ENCODE peak calls at places on chromosomes 13 and 19, in four cellular contexts. One of them, this sample, is unnamed.

GRCh38 chr19:46963093-46963734 is 56.4 kb upstream of the NPAS1 start:
- DNase-seq in psoas muscle: no peak
- DNase-seq in mucosa of gallbladder: no peak
- DNase-seq in PC-9: no peak
- DNase-seq in this sample: no peak

GRCh38 chr19:35249146-35249847 is 495 bp downstream of the LSR start:
- DNase-seq in psoas muscle: no peak
- DNase-seq in mucosa of gallbladder: no peak
- DNase-seq in PC-9: no peak
- DNase-seq in this sample: peak; percentile 47

GRCh38 chr13:99316657-99317244 is 9.6 kb upstream of the GPR183 start:
- DNase-seq in psoas muscle: peak; percentile 28
- DNase-seq in mucosa of gallbladder: no peak
- DNase-seq in PC-9: no peak
- DNase-seq in this sample: no peak

GRCh38 chr19:40528533-40529092 is 48.1 kb upstream of the SHKBP1 start:
- DNase-seq in psoas muscle: no peak
- DNase-seq in mucosa of gallbladder: no peak
- DNase-seq in PC-9: no peak
- DNase-seq in this sample: no peak

GRCh38 chr13:29594310-29594709 is 1.2 kb downstream of the SLC7A1 start:
- DNase-seq in psoas muscle: no peak
- DNase-seq in mucosa of gallbladder: no peak
- DNase-seq in PC-9: peak; percentile 84
- DNase-seq in this sample: no peak

GRCh38 chr19:1070931-1071791 is 4.2 kb downstream of the ARHGAP45 start:
- DNase-seq in psoas muscle: peak; percentile 17
- DNase-seq in mucosa of gallbladder: no peak
- DNase-seq in PC-9: no peak
- DNase-seq in this sample: no peak

GRCh38 chr13:35489050-35489449 is 12.6 kb upstream of the MAB21L1 start:
- DNase-seq in psoas muscle: no peak
- DNase-seq in mucosa of gallbladder: no peak
- DNase-seq in PC-9: no peak
- DNase-seq in this sample: no peak

GRCh38 chr19:2032296-2032941 is 16.9 kb upstream of the BTBD2 start:
- DNase-seq in psoas muscle: peak; percentile 96
- DNase-seq in mucosa of gallbladder: peak; percentile 95
- DNase-seq in PC-9: peak; percentile 85
- DNase-seq in this sample: peak; percentile 97

GRCh38 chr13:27797228-27797624 is 4.9 kb downstream of the GSX1 start:
- DNase-seq in psoas muscle: no peak
- DNase-seq in mucosa of gallbladder: no peak
- DNase-seq in PC-9: no peak
- DNase-seq in this sample: no peak

GRCh38 chr13:98307744-98308524 is 130.9 kb upstream of the RNF113B start:
- DNase-seq in psoas muscle: no peak
- DNase-seq in mucosa of gallbladder: no peak
- DNase-seq in PC-9: no peak
- DNase-seq in this sample: no peak

GRCh38 chr13:28425796-28426195 is 69.1 kb downstream of the FLT1 start:
- DNase-seq in psoas muscle: no peak
- DNase-seq in mucosa of gallbladder: no peak
- DNase-seq in PC-9: no peak
- DNase-seq in this sample: no peak

GRCh38 chr19:27892500-27892899 is 1320.5 kb downstream of the UQCRFS1 start:
- DNase-seq in psoas muscle: no peak
- DNase-seq in mucosa of gallbladder: no peak
- DNase-seq in PC-9: no peak
- DNase-seq in this sample: no peak

GRCh38 chr19:49889687-49890348 is 6.9 kb downstream of the IL4I1 start:
- DNase-seq in psoas muscle: peak; percentile 82
- DNase-seq in mucosa of gallbladder: peak; percentile 75
- DNase-seq in PC-9: peak; percentile 34
- DNase-seq in this sample: no peak

GRCh38 chr19:35533822-35534521 is 716 bp downstream of the GAPDHS start:
- DNase-seq in psoas muscle: no peak
- DNase-seq in mucosa of gallbladder: peak; percentile 22
- DNase-seq in PC-9: no peak
- DNase-seq in this sample: no peak

GRCh38 chr13:26558912-26559485 is 1.5 kb downstream of the WASF3 start:
- DNase-seq in psoas muscle: no peak
- DNase-seq in mucosa of gallbladder: no peak
- DNase-seq in PC-9: no peak
- DNase-seq in this sample: no peak

GRCh38 chr13:30429721-30430694 is 7.7 kb downstream of the UBE2L5 start:
- DNase-seq in psoas muscle: no peak
- DNase-seq in mucosa of gallbladder: no peak
- DNase-seq in PC-9: peak; percentile 85
- DNase-seq in this sample: no peak

GRCh38 chr13:50916701-50917184 is 7.2 kb downstream of the RNASEH2B start:
- DNase-seq in psoas muscle: no peak
- DNase-seq in mucosa of gallbladder: no peak
- DNase-seq in PC-9: no peak
- DNase-seq in this sample: no peak

GRCh38 chr19:49560358-49560900 is 19.9 kb downstream of the NOSIP start:
- DNase-seq in psoas muscle: peak; percentile 42
- DNase-seq in mucosa of gallbladder: peak; percentile 37
- DNase-seq in PC-9: no peak
- DNase-seq in this sample: no peak

GRCh38 chr19:5150902-5151741 is 182.2 kb downstream of the KDM4B start:
- DNase-seq in psoas muscle: no peak
- DNase-seq in mucosa of gallbladder: no peak
- DNase-seq in PC-9: no peak
- DNase-seq in this sample: no peak

GRCh38 chr13:30739646-30740642 is 4.6 kb downstream of the ALOX5AP start:
- DNase-seq in psoas muscle: no peak
- DNase-seq in mucosa of gallbladder: no peak
- DNase-seq in PC-9: peak; percentile 97
- DNase-seq in this sample: no peak

GRCh38 chr19:3721131-3721899 is 13.1 kb downstream of the TJP3 start:
- DNase-seq in psoas muscle: peak; percentile 74
- DNase-seq in mucosa of gallbladder: peak; percentile 92
- DNase-seq in PC-9: peak; percentile 82
- DNase-seq in this sample: no peak

GRCh38 chr13:59906413-59907027 is 257.2 kb downstream of the DIAPH3 start:
- DNase-seq in psoas muscle: no peak
- DNase-seq in mucosa of gallbladder: no peak
- DNase-seq in PC-9: no peak
- DNase-seq in this sample: no peak

This sample was measured in vagina.